ENCODE peak calls at places on chromosomes 7 and 10, in nine cellular contexts. One of them, this sample, is unnamed.

GRCh38 chr10:25125151-25125550 is 49.6 kb upstream of the GPR158 start:
- DNase-seq in naive thymus-derived CD8-positive, alpha-beta T cell: no peak
- DNase-seq in DMS153: no peak
- DNase-seq in amygdala: peak; percentile 5
- DNase-seq in activated naive CD4-positive, alpha-beta T cell treated with anti-CD3 and anti-CD28 coated beads for 36 hours: no peak
- DNase-seq in cardiac septum: no peak
- DNase-seq in endothelial cell: no peak
- DNase-seq in D341Med: no peak
- DNase-seq in skeletal muscle cell: no peak
- DNase-seq in this sample: no peak

GRCh38 chr7:1689356-1689755 is 19.3 kb downstream of the ELFN1 start:
- DNase-seq in naive thymus-derived CD8-positive, alpha-beta T cell: no peak
- DNase-seq in DMS153: peak; percentile 44
- DNase-seq in amygdala: no peak
- DNase-seq in activated naive CD4-positive, alpha-beta T cell treated with anti-CD3 and anti-CD28 coated beads for 36 hours: no peak
- DNase-seq in cardiac septum: no peak
- DNase-seq in endothelial cell: no peak
- DNase-seq in D341Med: no peak
- DNase-seq in skeletal muscle cell: no peak
- DNase-seq in this sample: no peak

GRCh38 chr7:52270301-52270700 is 765.1 kb upstream of the POM121L12 start:
- DNase-seq in naive thymus-derived CD8-positive, alpha-beta T cell: no peak
- DNase-seq in DMS153: no peak
- DNase-seq in amygdala: no peak
- DNase-seq in activated naive CD4-positive, alpha-beta T cell treated with anti-CD3 and anti-CD28 coated beads for 36 hours: no peak
- DNase-seq in cardiac septum: no peak
- DNase-seq in endothelial cell: no peak
- DNase-seq in D341Med: no peak
- DNase-seq in skeletal muscle cell: no peak
- DNase-seq in this sample: no peak

GRCh38 chr10:6382081-6382480 is 179.3 kb downstream of the PFKFB3 start:
- DNase-seq in naive thymus-derived CD8-positive, alpha-beta T cell: peak; percentile 52
- DNase-seq in DMS153: no peak
- DNase-seq in amygdala: no peak
- DNase-seq in activated naive CD4-positive, alpha-beta T cell treated with anti-CD3 and anti-CD28 coated beads for 36 hours: peak; percentile 80
- DNase-seq in cardiac septum: no peak
- DNase-seq in endothelial cell: no peak
- DNase-seq in D341Med: no peak
- DNase-seq in skeletal muscle cell: peak; percentile 46
- DNase-seq in this sample: peak; percentile 13

GRCh38 chr7:64653721-64654401 is 12.1 kb upstream of the ZNF107 start:
- DNase-seq in naive thymus-derived CD8-positive, alpha-beta T cell: no peak
- DNase-seq in DMS153: no peak
- DNase-seq in amygdala: no peak
- DNase-seq in activated naive CD4-positive, alpha-beta T cell treated with anti-CD3 and anti-CD28 coated beads for 36 hours: no peak
- DNase-seq in cardiac septum: no peak
- DNase-seq in endothelial cell: no peak
- DNase-seq in D341Med: no peak
- DNase-seq in skeletal muscle cell: no peak
- DNase-seq in this sample: no peak

GRCh38 chr7:129089521-129090212 is 34.8 kb upstream of the TNPO3 start:
- DNase-seq in naive thymus-derived CD8-positive, alpha-beta T cell: no peak
- DNase-seq in DMS153: no peak
- DNase-seq in amygdala: no peak
- DNase-seq in activated naive CD4-positive, alpha-beta T cell treated with anti-CD3 and anti-CD28 coated beads for 36 hours: peak; percentile 8
- DNase-seq in cardiac septum: no peak
- DNase-seq in endothelial cell: no peak
- DNase-seq in D341Med: no peak
- DNase-seq in skeletal muscle cell: no peak
- DNase-seq in this sample: peak; percentile 55

GRCh38 chr10:74924251-74924954 is 98.0 kb downstream of the KAT6B start:
- DNase-seq in naive thymus-derived CD8-positive, alpha-beta T cell: no peak
- DNase-seq in DMS153: no peak
- DNase-seq in amygdala: no peak
- DNase-seq in activated naive CD4-positive, alpha-beta T cell treated with anti-CD3 and anti-CD28 coated beads for 36 hours: no peak
- DNase-seq in cardiac septum: no peak
- DNase-seq in endothelial cell: no peak
- DNase-seq in D341Med: no peak
- DNase-seq in skeletal muscle cell: peak; percentile 87
- DNase-seq in this sample: no peak

GRCh38 chr7:28356619-28357018 is 55.7 kb upstream of the CREB5 start:
- DNase-seq in naive thymus-derived CD8-positive, alpha-beta T cell: no peak
- DNase-seq in DMS153: no peak
- DNase-seq in amygdala: no peak
- DNase-seq in activated naive CD4-positive, alpha-beta T cell treated with anti-CD3 and anti-CD28 coated beads for 36 hours: no peak
- DNase-seq in cardiac septum: no peak
- DNase-seq in endothelial cell: no peak
- DNase-seq in D341Med: no peak
- DNase-seq in skeletal muscle cell: no peak
- DNase-seq in this sample: no peak

GRCh38 chr10:133166828-133167692 is 7.0 kb downstream of the KNDC1 start:
- DNase-seq in naive thymus-derived CD8-positive, alpha-beta T cell: no peak
- DNase-seq in DMS153: no peak
- DNase-seq in amygdala: no peak
- DNase-seq in activated naive CD4-positive, alpha-beta T cell treated with anti-CD3 and anti-CD28 coated beads for 36 hours: no peak
- DNase-seq in cardiac septum: peak; percentile 69
- DNase-seq in endothelial cell: no peak
- DNase-seq in D341Med: no peak
- DNase-seq in skeletal muscle cell: no peak
- DNase-seq in this sample: no peak

This sample was measured in GM12878.